ENCODE peak calls at places on chromosomes 16 and 17, in four cellular contexts. O, W, P and L are unnamed samples.

GRCh38 chr17:59617141-59617757 is 2.4 kb upstream of the CLTC start:
- DNase-seq in O (peak; percentile 3), W (no peak), P (no peak), L (no peak)

GRCh38 chr17:32660496-32660895 is 173.7 kb downstream of the CDK5R1 start:
- DNase-seq in O (no peak), W (no peak), P (no peak), L (no peak)

GRCh38 chr17:45936610-45937009 is 42.3 kb downstream of the MAPT start:
- DNase-seq in O (no peak), W (no peak), P (no peak), L (no peak)

GRCh38 chr17:2241823-2242222 is 61.8 kb downstream of the SMG6 start:
- DNase-seq in O (no peak), W (no peak), P (peak; percentile 85), L (no peak)

GRCh38 chr17:30256756-30257506 is 21.4 kb upstream of the SLC6A4 start:
- DNase-seq in O (no peak), W (peak; percentile 38), P (peak; percentile 64), L (no peak)

GRCh38 chr17:62649570-62649969 is 22.1 kb downstream of the MRC2 start:
- DNase-seq in O (no peak), W (no peak), P (no peak), L (no peak)

GRCh38 chr17:80147035-80147939 is at the start of gene EIF4A3:
- DNase-seq in O (peak; percentile 97), W (peak; percentile 89), P (peak; percentile 100), L (peak; percentile 99)

GRCh38 chr17:79983456-79983855 is 52.2 kb downstream of the TBC1D16 start:
- DNase-seq in O (no peak), W (no peak), P (peak; percentile 19), L (no peak)

GRCh38 chr17:7781467-7781866 is 52.5 kb upstream of the KDM6B start:
- DNase-seq in O (no peak), W (no peak), P (no peak), L (no peak)

GRCh38 chr16:24858219-24859041 is 12.7 kb downstream of the SLC5A11 start:
- DNase-seq in O (peak; percentile 63), W (no peak), P (peak; percentile 54), L (peak; percentile 40)

GRCh38 chr16:3304370-3304769 is 860 bp downstream of the TIGD7 start:
- DNase-seq in O (no peak), W (no peak), P (peak; percentile 67), L (no peak)

GRCh38 chr17:77634710-77635109 is 323.8 kb upstream of the TNRC6C start:
- DNase-seq in O (no peak), W (no peak), P (no peak), L (no peak)

GRCh38 chr16:88869673-88869980 is 3.2 kb upstream of the PABPN1L start:
- DNase-seq in O (no peak), W (no peak), P (no peak), L (no peak)

GRCh38 chr16:66954097-66954659 is 6.9 kb upstream of the CES3 start:
- DNase-seq in O (peak; percentile 68), W (peak; percentile 29), P (peak; percentile 73), L (peak; percentile 77)

GRCh38 chr16:1037023-1037933 is 35.3 kb upstream of the SSTR5 start:
- DNase-seq in O (peak; percentile 67), W (no peak), P (peak; percentile 41), L (peak; percentile 83)

GRCh38 chr16:63481060-63481459 is 1444.8 kb upstream of the CDH8 start:
- DNase-seq in O (no peak), W (no peak), P (no peak), L (no peak)

GRCh38 chr17:3004150-3004801 is 59.1 kb downstream of the OR1D5 start:
- DNase-seq in O (peak; percentile 99), W (peak; percentile 58), P (peak; percentile 94), L (peak; percentile 96)

GRCh38 chr16:24755201-24755874 is 25.9 kb downstream of the TNRC6A start:
- DNase-seq in O (no peak), W (no peak), P (no peak), L (no peak)

GRCh38 chr16:89002851-89003830 is 26.1 kb upstream of the CBFA2T3 start:
- DNase-seq in O (no peak), W (no peak), P (no peak), L (no peak)

GRCh38 chr16:11016993-11017392 is 72.6 kb downstream of the CLEC16A start:
- DNase-seq in O (peak; percentile 78), W (no peak), P (peak; percentile 81), L (peak; percentile 82)

GRCh38 chr16:11621920-11622651 is 35.4 kb upstream of the LITAF start:
- DNase-seq in O (no peak), W (no peak), P (no peak), L (no peak)

GRCh38 chr17:74190154-74190553 is 13.3 kb upstream of the RPL38 start:
- DNase-seq in O (peak; percentile 72), W (no peak), P (peak; percentile 72), L (peak; percentile 65)